ENCODE peak calls at places on chromosomes 12 and 14, in four cellular contexts. One of them, this sample, is unnamed.

GRCh38 chr12:57965766-57966165 is 24.4 kb downstream of the ATP23 start:
- DNase-seq in SK-N-SH: no peak
- DNase-seq in GM12878: no peak
- DNase-seq in HepG2: peak
- DNase-seq in this sample: peak

GRCh38 chr14:53493310-53493709 is 340.2 kb upstream of the DDHD1 start:
- DNase-seq in GM12878: no peak
- DNase-seq in SK-N-SH: no peak
- DNase-seq in HepG2: no peak
- DNase-seq in this sample: no peak

GRCh38 chr12:127767631-127768030 is 499.3 kb upstream of the TMEM132C start:
- DNase-seq in GM12878: no peak
- DNase-seq in SK-N-SH: no peak
- DNase-seq in HepG2: no peak
- DNase-seq in this sample: no peak

GRCh38 chr14:105924951-105925591 is 398.7 kb downstream of the TMEM121 start:
- DNase-seq in HepG2: no peak
- DNase-seq in SK-N-SH: no peak
- DNase-seq in GM12878: no peak
- DNase-seq in this sample: no peak

GRCh38 chr12:48422060-48422459 is 50.3 kb upstream of the ANP32D start:
- DNase-seq in HepG2: no peak
- DNase-seq in SK-N-SH: no peak
- DNase-seq in GM12878: no peak
- DNase-seq in this sample: no peak

GRCh38 chr12:116929885-116930284 is 19.1 kb downstream of the FBXW8 start:
- DNase-seq in HepG2: peak
- DNase-seq in GM12878: no peak
- DNase-seq in SK-N-SH: no peak
- DNase-seq in this sample: no peak

GRCh38 chr12:82874935-82875334 is 188.2 kb downstream of the TMTC2 start:
- DNase-seq in HepG2: no peak
- DNase-seq in SK-N-SH: no peak
- DNase-seq in GM12878: no peak
- DNase-seq in this sample: no peak

GRCh38 chr14:55514819-55515470 is 65.1 kb upstream of the KTN1 start:
- DNase-seq in GM12878: no peak
- DNase-seq in HepG2: no peak
- DNase-seq in SK-N-SH: no peak
- DNase-seq in this sample: no peak

GRCh38 chr14:24233538-24233866 is 773 bp downstream of the GMPR2 start:
- DNase-seq in HepG2: peak
- DNase-seq in SK-N-SH: no peak
- DNase-seq in GM12878: no peak
- DNase-seq in this sample: peak

GRCh38 chr12:47773062-47773857 is at the start of gene SLC48A1:
- DNase-seq in SK-N-SH: peak
- DNase-seq in GM12878: no peak
- DNase-seq in HepG2: peak
- DNase-seq in this sample: peak

GRCh38 chr12:49060237-49061156 is at the start of gene KMT2D:
- DNase-seq in HepG2: peak
- DNase-seq in GM12878: peak
- DNase-seq in SK-N-SH: peak
- DNase-seq in this sample: peak

GRCh38 chr14:71474291-71474690 is 457.9 kb upstream of the RGS6 start:
- DNase-seq in HepG2: no peak
- DNase-seq in GM12878: no peak
- DNase-seq in SK-N-SH: peak
- DNase-seq in this sample: no peak

GRCh38 chr12:57475271-57476161 is 4.2 kb downstream of the ARHGAP9 start:
- DNase-seq in SK-N-SH: peak
- DNase-seq in GM12878: no peak
- DNase-seq in HepG2: no peak
- DNase-seq in this sample: no peak

GRCh38 chr14:54981698-54982097 is 45.2 kb downstream of the WDHD1 start:
- DNase-seq in HepG2: no peak
- DNase-seq in GM12878: no peak
- DNase-seq in SK-N-SH: peak
- DNase-seq in this sample: no peak

GRCh38 chr12:101018540-101018939 is 191.5 kb downstream of the SLC5A8 start:
- DNase-seq in GM12878: no peak
- DNase-seq in HepG2: peak
- DNase-seq in SK-N-SH: no peak
- DNase-seq in this sample: peak

GRCh38 chr12:56630180-56630632 is at the start of gene BAZ2A:
- DNase-seq in HepG2: peak
- DNase-seq in SK-N-SH: peak
- DNase-seq in GM12878: no peak
- DNase-seq in this sample: peak

GRCh38 chr12:49543914-49544815 is 5.3 kb downstream of the KCNH3 start:
- DNase-seq in HepG2: no peak
- DNase-seq in SK-N-SH: peak
- DNase-seq in GM12878: no peak
- DNase-seq in this sample: no peak

GRCh38 chr14:42930058-42930457 is 1323.4 kb downstream of the LRFN5 start:
- DNase-seq in SK-N-SH: no peak
- DNase-seq in HepG2: no peak
- DNase-seq in GM12878: no peak
- DNase-seq in this sample: peak

GRCh38 chr12:12202747-12203146 is 64.1 kb downstream of the LRP6 start:
- DNase-seq in HepG2: no peak
- DNase-seq in GM12878: no peak
- DNase-seq in SK-N-SH: peak
- DNase-seq in this sample: no peak

GRCh38 chr12:101773560-101774206 is 34.4 kb upstream of the SYCP3 start:
- DNase-seq in SK-N-SH: peak
- DNase-seq in GM12878: peak
- DNase-seq in HepG2: peak
- DNase-seq in this sample: peak

GRCh38 chr12:3571323-3571722 is 80.3 kb downstream of the PRMT8 start:
- DNase-seq in GM12878: no peak
- DNase-seq in SK-N-SH: no peak
- DNase-seq in HepG2: no peak
- DNase-seq in this sample: no peak

GRCh38 chr14:84646791-84647500 is 883.0 kb upstream of the FLRT2 start:
- DNase-seq in SK-N-SH: no peak
- DNase-seq in HepG2: no peak
- DNase-seq in GM12878: no peak
- DNase-seq in this sample: no peak
- TF ChIP-seq PBX3 in SK-N-SH: no peak
- TF ChIP-seq PBX3 in HepG2: no peak
- TF ChIP-seq PBX3 in GM12878: no peak
- TF ChIP-seq PBX3 in this sample: no peak

GRCh38 chr14:38255408-38255672 is 553 bp downstream of the CLEC14A start:
- DNase-seq in SK-N-SH: no peak
- DNase-seq in HepG2: no peak
- DNase-seq in GM12878: no peak
- DNase-seq in this sample: no peak
- TF ChIP-seq PBX3 in SK-N-SH: no peak
- TF ChIP-seq PBX3 in HepG2: no peak
- TF ChIP-seq PBX3 in GM12878: no peak
- TF ChIP-seq PBX3 in this sample: no peak

DNA sequence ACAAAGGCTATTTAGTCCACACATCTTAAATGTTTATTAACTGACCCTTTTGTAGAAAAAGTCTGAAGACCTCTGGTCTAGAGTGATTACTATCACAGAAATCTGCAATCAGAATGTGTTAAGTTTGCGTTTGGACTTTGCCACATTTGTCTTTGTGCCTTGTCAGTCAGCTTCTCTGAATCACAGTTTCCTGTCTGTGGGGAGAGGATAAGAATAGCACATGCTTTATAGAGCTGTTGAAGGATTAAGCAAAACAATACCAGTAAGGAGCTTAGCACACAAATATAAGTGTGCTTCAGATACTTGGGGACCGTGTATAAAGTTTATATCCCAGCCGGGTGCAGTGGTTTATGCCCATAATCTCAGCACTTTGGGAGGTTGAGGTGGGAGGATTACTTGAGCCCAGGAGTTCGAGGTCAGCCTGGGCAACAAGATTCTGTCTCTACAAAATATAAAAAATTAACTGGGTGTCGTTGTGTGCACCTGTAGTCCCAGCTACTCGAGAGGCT is 63.0 kb upstream of the BTG1 start:
- DNase-seq in SK-N-SH: no peak
- DNase-seq in HepG2: no peak
- DNase-seq in GM12878: peak
- DNase-seq in this sample: peak
- TF ChIP-seq PBX3 in SK-N-SH: no peak
- TF ChIP-seq PBX3 in HepG2: no peak
- TF ChIP-seq PBX3 in GM12878: peak
- TF ChIP-seq PBX3 in this sample: no peak

GRCh38 chr14:25350802-25351201 is 300.9 kb upstream of the STXBP6 start:
- DNase-seq in SK-N-SH: no peak
- DNase-seq in HepG2: no peak
- DNase-seq in GM12878: no peak
- DNase-seq in this sample: no peak
- TF ChIP-seq PBX3 in SK-N-SH: no peak
- TF ChIP-seq PBX3 in HepG2: no peak
- TF ChIP-seq PBX3 in GM12878: no peak
- TF ChIP-seq PBX3 in this sample: no peak

DNA sequence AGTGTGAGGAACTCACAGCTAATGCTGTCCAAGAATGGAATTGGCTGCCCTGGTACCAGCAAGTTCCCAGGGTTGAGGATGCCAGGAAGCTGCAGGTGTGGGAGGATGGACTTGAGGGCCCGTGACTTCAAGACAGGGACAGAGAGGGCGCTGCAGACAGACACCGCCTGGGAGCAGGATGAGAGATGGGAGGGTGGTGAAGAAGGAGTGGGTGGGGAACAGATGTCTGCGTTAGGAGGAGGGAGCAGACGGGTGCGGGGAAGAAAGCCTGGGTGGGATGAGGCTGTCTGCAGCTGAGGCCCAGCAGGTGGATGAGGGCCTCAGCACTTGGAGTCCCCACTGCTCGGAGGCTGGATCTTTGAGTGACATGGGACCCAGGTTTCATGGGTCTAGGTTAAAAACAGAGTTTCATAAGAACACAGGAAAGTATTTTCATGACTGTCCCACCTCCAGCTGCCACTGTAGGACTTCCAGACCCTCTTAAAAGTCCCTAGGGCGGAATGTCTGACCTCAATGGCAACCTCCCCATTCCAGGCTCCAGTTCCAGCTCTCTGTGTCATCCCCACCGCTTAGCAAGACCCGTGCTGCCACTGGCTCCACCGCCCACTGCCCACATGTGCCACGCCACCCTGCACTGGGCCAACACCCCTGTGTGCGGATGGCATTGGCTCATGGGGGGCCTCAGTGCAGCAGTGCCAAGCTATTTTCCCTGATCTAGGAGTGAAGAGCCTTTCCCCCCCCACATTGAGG is 70.3 kb upstream of the SCN8A start:
- DNase-seq in GM12878: no peak
- DNase-seq in SK-N-SH: no peak
- DNase-seq in HepG2: no peak
- DNase-seq in this sample: no peak
- TF ChIP-seq PBX3 in GM12878: no peak
- TF ChIP-seq PBX3 in SK-N-SH: no peak
- TF ChIP-seq PBX3 in HepG2: no peak
- TF ChIP-seq PBX3 in this sample: no peak

GRCh38 chr12:87802721-87803011 is 226.5 kb downstream of the C12orf50 start:
- DNase-seq in GM12878: no peak
- DNase-seq in HepG2: no peak
- DNase-seq in SK-N-SH: no peak
- DNase-seq in this sample: no peak

GRCh38 chr12:87801860-87802720 is 227.1 kb downstream of the C12orf50 start:
- DNase-seq in HepG2: no peak
- DNase-seq in SK-N-SH: no peak
- DNase-seq in GM12878: no peak
- DNase-seq in this sample: peak

GRCh38 chr12:87807127-87807526 is 222.1 kb downstream of the C12orf50 start:
- DNase-seq in SK-N-SH: no peak
- DNase-seq in GM12878: no peak
- DNase-seq in HepG2: no peak
- DNase-seq in this sample: no peak

GRCh38 chr12:87809916-87810315 is 219.3 kb downstream of the C12orf50 start:
- DNase-seq in SK-N-SH: no peak
- DNase-seq in HepG2: no peak
- DNase-seq in GM12878: no peak
- DNase-seq in this sample: no peak

GRCh38 chr12:87806310-87806709 is 222.9 kb downstream of the C12orf50 start:
- DNase-seq in SK-N-SH: no peak
- DNase-seq in HepG2: no peak
- DNase-seq in GM12878: no peak
- DNase-seq in this sample: peak
- TF ChIP-seq PBX3 in SK-N-SH: no peak
- TF ChIP-seq PBX3 in HepG2: no peak
- TF ChIP-seq PBX3 in GM12878: no peak
- TF ChIP-seq PBX3 in this sample: no peak

DNA sequence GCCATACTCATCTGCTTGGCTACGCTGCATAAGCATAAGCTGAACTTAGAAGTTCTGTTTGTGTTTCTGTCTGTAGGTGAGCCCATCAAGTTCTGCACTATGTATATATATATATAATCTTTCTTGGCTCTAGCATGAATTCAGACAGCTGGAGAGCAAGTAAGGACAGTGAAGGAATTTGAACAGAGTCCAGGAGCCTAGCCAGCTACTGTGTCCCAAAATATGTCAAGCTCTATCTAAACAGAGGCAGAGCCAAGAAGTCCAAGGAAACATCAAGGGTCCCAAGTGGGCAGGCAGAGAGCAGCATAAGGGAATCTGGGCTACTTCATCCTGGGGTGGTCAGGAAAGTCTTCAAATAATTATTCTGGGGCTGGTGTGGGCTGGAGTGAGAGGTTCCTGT is 118.5 kb upstream of the NPAS3 start:
- DNase-seq in HepG2: no peak
- DNase-seq in SK-N-SH: no peak
- DNase-seq in GM12878: no peak
- DNase-seq in this sample: no peak
- TF ChIP-seq PBX3 in HepG2: no peak
- TF ChIP-seq PBX3 in SK-N-SH: no peak
- TF ChIP-seq PBX3 in GM12878: no peak
- TF ChIP-seq PBX3 in this sample: no peak

GRCh38 chr12:123076604-123077297 is 74.1 kb downstream of the PITPNM2 start:
- DNase-seq in HepG2: no peak
- DNase-seq in GM12878: no peak
- DNase-seq in SK-N-SH: peak
- DNase-seq in this sample: no peak

GRCh38 chr12:123077298-123078113 is 73.4 kb downstream of the PITPNM2 start:
- DNase-seq in HepG2: no peak
- DNase-seq in GM12878: no peak
- DNase-seq in SK-N-SH: no peak
- DNase-seq in this sample: no peak

GRCh38 chr12:123078531-123079123 is 72.3 kb downstream of the PITPNM2 start:
- DNase-seq in GM12878: no peak
- DNase-seq in HepG2: no peak
- DNase-seq in SK-N-SH: no peak
- DNase-seq in this sample: no peak

GRCh38 chr12:123075591-123076171 is 75.2 kb downstream of the PITPNM2 start:
- DNase-seq in HepG2: peak
- DNase-seq in SK-N-SH: no peak
- DNase-seq in GM12878: no peak
- DNase-seq in this sample: no peak

DNA sequence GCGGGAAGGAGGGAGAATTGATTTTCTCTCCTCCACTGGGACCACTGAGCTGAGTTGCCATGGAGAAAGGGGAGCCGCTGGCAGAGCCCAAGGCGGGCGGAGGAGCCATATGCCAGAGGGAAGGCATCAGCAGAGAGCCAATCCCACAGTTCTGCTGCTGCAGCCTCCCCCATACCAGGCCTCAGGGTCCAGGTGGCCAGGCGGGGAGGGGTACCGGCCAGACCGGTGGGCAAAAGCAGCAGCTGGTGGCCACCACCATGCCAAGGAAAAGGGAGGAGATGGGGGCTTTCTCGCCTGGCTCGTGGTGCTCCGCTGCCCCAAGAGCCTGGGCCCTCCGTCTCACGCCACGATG is 72.8 kb downstream of the PITPNM2 start:
- DNase-seq in SK-N-SH: peak
- DNase-seq in HepG2: no peak
- DNase-seq in GM12878: no peak
- DNase-seq in this sample: no peak
- TF ChIP-seq PBX3 in SK-N-SH: no peak
- TF ChIP-seq PBX3 in HepG2: no peak
- TF ChIP-seq PBX3 in GM12878: no peak
- TF ChIP-seq PBX3 in this sample: no peak

This sample was measured in A549.